ENCODE peak calls at places on chromosomes 7 and 10, in five cellular contexts. C, B, O, Y and S are unnamed samples.

GRCh38 chr10:43809211-43809930 is 160.7 kb upstream of the ZNF32 start:
- DNase-seq in Y (no peak), O (no peak), C (no peak), B (no peak), S (peak)

GRCh38 chr10:130809761-130810515 is 501.6 kb downstream of the TCERG1L start:
- DNase-seq in C (no peak), Y (no peak), B (no peak), O (peak), S (no peak)

GRCh38 chr7:157001920-157002818 is 8.3 kb downstream of the MNX1 start:
- DNase-seq in B (no peak), C (no peak), O (no peak), Y (no peak), S (no peak)

GRCh38 chr10:35911233-35911632 is 269.1 kb upstream of the FZD8 start:
- DNase-seq in B (no peak), Y (no peak), C (no peak), O (no peak), S (no peak)

GRCh38 chr10:59362991-59363390 is 642 bp upstream of the FAM13C start:
- DNase-seq in C (peak), Y (peak), O (no peak), B (peak), S (peak)

GRCh38 chr7:134966691-134967090 is 19.6 kb upstream of the AGBL3 start:
- DNase-seq in C (peak), O (no peak), B (no peak), Y (no peak), S (no peak)

GRCh38 chr10:58773942-58774341 is 261.3 kb downstream of the BICC1 start:
- DNase-seq in O (no peak), Y (no peak), B (no peak), C (no peak), S (peak)

GRCh38 chr10:71679425-71679824 is 40.2 kb downstream of the C10orf105 start:
- DNase-seq in B (no peak), O (no peak), C (no peak), Y (no peak), S (no peak)

GRCh38 chr10:131093346-131093745 is 218.2 kb downstream of the TCERG1L start:
- DNase-seq in O (no peak), Y (no peak), C (no peak), B (peak), S (no peak)

GRCh38 chr7:80722596-80723141 is 84.2 kb downstream of the CD36 start:
- DNase-seq in B (peak), O (no peak), C (peak), Y (peak), S (peak)

GRCh38 chr7:22192778-22193177 is 164.2 kb downstream of the RAPGEF5 start:
- DNase-seq in C (no peak), Y (peak), B (no peak), O (no peak), S (no peak)

GRCh38 chr10:117719558-117719957 is 177.0 kb downstream of the EMX2 start:
- DNase-seq in Y (no peak), B (no peak), C (no peak), O (no peak), S (no peak)

GRCh38 chr7:16498122-16498521 is 28.5 kb upstream of the LRRC72 start:
- DNase-seq in C (no peak), O (no peak), Y (no peak), B (no peak), S (no peak)

GRCh38 chr7:155147172-155147571 is 77.0 kb downstream of the HTR5A start:
- DNase-seq in C (no peak), O (no peak), B (no peak), Y (no peak), S (no peak)

GRCh38 chr10:70055550-70055949 is 2.9 kb downstream of the MACROH2A2 start:
- DNase-seq in B (no peak), Y (no peak), O (no peak), C (no peak), S (no peak)

GRCh38 chr7:16098585-16099179 is 322.7 kb downstream of the CRPPA start:
- DNase-seq in B (no peak), C (peak), O (peak), Y (no peak), S (peak)

GRCh38 chr7:56063500-56063881 is 595 bp upstream of the SUMF2 start:
- DNase-seq in O (no peak), C (no peak), B (no peak), Y (no peak), S (no peak)
- H3K4me3 ChIP-seq in O (peak), C (peak), B (peak), Y (no peak), S (no peak)

DNA sequence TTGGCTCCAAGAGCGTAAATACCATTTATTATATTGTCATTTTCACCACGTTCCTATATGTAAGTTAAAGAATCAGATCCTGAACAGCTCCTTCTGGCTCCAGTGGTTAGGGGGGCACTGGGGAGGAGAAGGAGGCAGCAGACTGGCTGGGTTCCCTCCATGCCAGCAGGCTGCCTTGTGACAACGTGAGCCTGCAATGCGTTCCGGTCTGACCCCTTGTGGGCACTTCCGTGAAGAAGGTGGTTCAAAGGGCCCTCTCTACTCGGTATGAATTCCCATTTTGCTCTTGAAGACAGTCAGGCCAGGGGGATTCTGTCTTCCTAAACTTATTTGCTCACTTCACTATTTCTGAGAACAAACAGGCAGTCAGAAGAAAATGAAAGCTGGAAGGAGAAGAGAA is 253.4 kb downstream of the BMPER start:
- DNase-seq in O (no peak), Y (peak), B (no peak), C (no peak), S (no peak)
- TF ChIP-seq CTCF in O (peak), Y (no peak), B (no peak), C (peak), S (no peak)

GRCh38 chr7:99224263-99224947 is 16.5 kb upstream of the KPNA7 start:
- DNase-seq in Y (peak), B (no peak), O (peak), C (peak), S (peak)
- H3K4me3 ChIP-seq in Y (no peak), B (no peak), O (no peak), C (no peak), S (no peak)

GRCh38 chr10:44962870-44963738 is 3.5 kb downstream of the RASSF4 start:
- DNase-seq in Y (peak), C (no peak), O (peak), B (no peak), S (no peak)
- TF ChIP-seq CTCF in Y (no peak), C (peak), O (peak), B (peak), S (peak)

GRCh38 chr7:1724118-1724910 is 54.2 kb downstream of the ELFN1 start:
- DNase-seq in B (no peak), Y (no peak), C (no peak), O (no peak), S (no peak)

GRCh38 chr7:1725766-1726630 is 55.9 kb downstream of the ELFN1 start:
- DNase-seq in B (no peak), C (no peak), Y (no peak), O (no peak), S (no peak)

GRCh38 chr7:1723254-1723653 is 53.2 kb downstream of the ELFN1 start:
- DNase-seq in B (no peak), O (no peak), C (no peak), Y (no peak), S (no peak)

GRCh38 chr7:1727079-1727478 is 57.0 kb downstream of the ELFN1 start:
- DNase-seq in C (no peak), Y (no peak), O (no peak), B (no peak), S (no peak)

DNA sequence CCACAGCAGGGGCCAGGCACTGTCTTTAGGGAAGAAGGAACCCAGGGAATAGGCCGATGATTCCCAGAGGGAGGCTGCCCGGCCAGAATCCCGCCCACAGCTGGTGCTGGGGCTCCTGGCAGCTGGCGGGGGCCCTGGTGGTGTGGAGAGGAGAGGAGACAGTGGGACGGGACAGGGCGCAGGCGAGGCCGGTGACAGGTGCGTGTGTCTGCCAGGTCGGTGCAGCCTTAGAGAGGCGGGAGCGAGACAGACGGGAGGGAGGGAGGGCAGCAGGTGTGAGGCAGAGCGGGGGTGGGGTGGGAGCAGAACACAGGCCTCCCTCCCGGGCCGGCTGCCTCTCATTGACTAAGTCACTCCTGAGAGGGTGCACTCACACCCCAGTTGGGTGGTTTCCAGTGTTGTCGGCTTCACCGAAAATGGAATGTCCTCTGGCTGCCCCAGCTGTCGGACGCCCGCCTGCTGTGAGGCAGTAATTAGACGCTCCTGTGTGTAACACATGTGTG is 55.2 kb downstream of the ELFN1 start:
- DNase-seq in Y (peak), C (no peak), O (no peak), B (no peak), S (peak)
- H3K4me3 ChIP-seq in Y (no peak), C (no peak), O (no peak), B (no peak), S (no peak)

DNA sequence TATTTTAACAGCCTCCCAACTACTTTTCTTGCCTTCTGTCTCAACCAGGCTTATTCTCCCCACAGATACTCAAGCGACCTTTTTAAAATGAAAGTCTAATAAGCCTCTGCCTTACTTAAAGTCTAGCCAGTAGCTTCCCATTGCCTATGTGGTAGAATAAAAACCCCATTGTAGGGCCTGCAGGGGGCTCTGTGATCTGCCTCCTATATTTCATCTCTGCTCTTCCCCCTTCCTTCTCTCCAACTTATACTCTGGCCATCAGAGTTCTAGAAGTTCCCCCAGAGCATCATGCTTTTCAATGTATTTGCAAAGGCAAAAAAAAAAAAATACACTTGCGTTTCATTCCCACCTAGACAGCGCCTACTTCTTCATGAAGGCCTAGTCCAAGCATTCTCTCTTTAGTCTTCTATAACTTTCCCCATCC is 167.7 kb upstream of the ADO start:
- DNase-seq in C (no peak), Y (no peak), B (no peak), O (peak), S (no peak)
- TF ChIP-seq CTCF in C (peak), Y (no peak), B (no peak), O (peak), S (peak)

GRCh38 chr10:129058664-129059155 is 408.3 kb upstream of the MGMT start:
- DNase-seq in C (no peak), Y (no peak), B (no peak), O (no peak), S (no peak)

GRCh38 chr10:129055966-129056365 is 411.1 kb upstream of the MGMT start:
- DNase-seq in B (no peak), Y (no peak), O (no peak), C (no peak), S (no peak)

GRCh38 chr10:129056734-129057689 is 410.0 kb upstream of the MGMT start:
- DNase-seq in C (no peak), O (no peak), B (no peak), Y (no peak), S (no peak)

GRCh38 chr10:129059977-129060376 is 407.1 kb upstream of the MGMT start:
- DNase-seq in O (no peak), C (no peak), Y (no peak), B (no peak), S (no peak)

GRCh38 chr10:129057856-129058663 is 409.0 kb upstream of the MGMT start:
- DNase-seq in B (no peak), O (peak), Y (no peak), C (no peak), S (no peak)
- H3K4me3 ChIP-seq in B (no peak), O (no peak), Y (no peak), C (no peak), S (no peak)